ENCODE peak calls at places on chromosome 1, in seven cellular contexts. Y, T, X, W, V, A and H are unnamed samples.

GRCh38 chr1:97816927-97817326 is 103.9 kb downstream of the DPYD start:
- DNase-seq in Y (no peak), T (no peak), X (no peak), W (no peak), V (no peak), A (no peak), H (no peak)

GRCh38 chr1:39272027-39272790 is 67.7 kb downstream of the MACF1 start:
- DNase-seq in Y (no peak), T (no peak), X (peak), W (no peak), V (no peak), A (peak), H (peak)

GRCh38 chr1:151892190-151892589 is 17.1 kb downstream of the THEM4 start:
- DNase-seq in Y (no peak), T (no peak), X (peak), W (peak), V (no peak), A (peak), H (no peak)

GRCh38 chr1:223535261-223535778 is 130.2 kb downstream of the CAPN8 start:
- DNase-seq in Y (no peak), T (no peak), X (no peak), W (no peak), V (no peak), A (no peak), H (no peak)

GRCh38 chr1:185644531-185644930 is 89.7 kb upstream of the HMCN1 start:
- DNase-seq in Y (peak), T (no peak), X (no peak), W (no peak), V (no peak), A (no peak), H (no peak)

GRCh38 chr1:61132176-61133047 is 50.1 kb downstream of the NFIA start:
- DNase-seq in Y (peak), T (no peak), X (no peak), W (peak), V (no peak), A (peak), H (no peak)

GRCh38 chr1:97017895-97018294 is 296.3 kb downstream of the PTBP2 start:
- DNase-seq in Y (no peak), T (no peak), X (peak), W (no peak), V (peak), A (no peak), H (peak)

GRCh38 chr1:167477962-167478361 is 40.4 kb downstream of the CD247 start:
- DNase-seq in Y (no peak), T (no peak), X (peak), W (no peak), V (no peak), A (no peak), H (no peak)

GRCh38 chr1:28950449-28950848 is 36.1 kb downstream of the EPB41 start:
- DNase-seq in Y (no peak), T (no peak), X (no peak), W (no peak), V (no peak), A (no peak), H (no peak)

GRCh38 chr1:246450485-246451251 is 56.4 kb downstream of the SMYD3 start:
- DNase-seq in Y (peak), T (peak), X (peak), W (peak), V (peak), A (peak), H (peak)

GRCh38 chr1:58358311-58358710 is 188.2 kb downstream of the OMA1 start:
- DNase-seq in Y (no peak), T (no peak), X (peak), W (no peak), V (no peak), A (peak), H (no peak)

GRCh38 chr1:54159733-54160316 is 7.0 kb upstream of the CDCP2 start:
- DNase-seq in Y (no peak), T (no peak), X (no peak), W (no peak), V (no peak), A (no peak), H (no peak)

GRCh38 chr1:93448292-93448982 is 519 bp downstream of the FNBP1L start:
- DNase-seq in Y (peak), T (peak), X (peak), W (peak), V (peak), A (no peak), H (no peak)

GRCh38 chr1:175591083-175591743 is 152.2 kb downstream of the TNR start:
- DNase-seq in Y (no peak), T (peak), X (peak), W (no peak), V (no peak), A (no peak), H (no peak)

GRCh38 chr1:3924186-3924815 is 24.2 kb upstream of the C1orf174 start:
- DNase-seq in Y (no peak), T (no peak), X (no peak), W (no peak), V (no peak), A (no peak), H (no peak)

GRCh38 chr1:183304466-183305122 is 113.6 kb downstream of the NMNAT2 start:
- DNase-seq in Y (no peak), T (no peak), X (no peak), W (no peak), V (no peak), A (no peak), H (no peak)

GRCh38 chr1:2185880-2186855 is 8.4 kb downstream of the FAAP20 start:
- DNase-seq in Y (no peak), T (no peak), X (no peak), W (no peak), V (no peak), A (no peak), H (no peak)

GRCh38 chr1:30847358-30847972 is 61.1 kb downstream of the SDC3 start:
- DNase-seq in Y (peak), T (no peak), X (peak), W (peak), V (peak), A (peak), H (no peak)

GRCh38 chr1:54342306-54342705 is 63.9 kb downstream of the SSBP3 start:
- DNase-seq in Y (no peak), T (no peak), X (no peak), W (no peak), V (no peak), A (no peak), H (no peak)

GRCh38 chr1:5345556-5345955 is 646.7 kb downstream of the NPHP4 start:
- DNase-seq in Y (no peak), T (no peak), X (no peak), W (no peak), V (no peak), A (no peak), H (no peak)

GRCh38 chr1:84208935-84209334 is 64.9 kb downstream of the PRKACB start:
- DNase-seq in Y (peak), T (no peak), X (no peak), W (peak), V (no peak), A (no peak), H (no peak)

GRCh38 chr1:41404308-41404755 is 43.1 kb downstream of the FOXO6 start:
- DNase-seq in Y (peak), T (no peak), X (no peak), W (peak), V (no peak), A (no peak), H (no peak)

GRCh38 chr1:187451238-187451637 is 622.5 kb downstream of the PLA2G4A start:
- DNase-seq in Y (no peak), T (no peak), X (no peak), W (no peak), V (no peak), A (no peak), H (no peak)

GRCh38 chr1:242454262-242455051 is 70.0 kb downstream of the PLD5 start:
- DNase-seq in Y (peak), T (peak), X (peak), W (peak), V (peak), A (peak), H (peak)

GRCh38 chr1:17984510-17985085 is 123.0 kb upstream of the IGSF21 start:
- DNase-seq in Y (no peak), T (peak), X (no peak), W (peak), V (peak), A (no peak), H (peak)

GRCh38 chr1:89842547-89843278 is 21.9 kb downstream of the LRRC8D start:
- DNase-seq in Y (no peak), T (no peak), X (peak), W (peak), V (no peak), A (peak), H (no peak)

GRCh38 chr1:7670334-7671145 is 100.6 kb upstream of the VAMP3 start:
- DNase-seq in Y (no peak), T (no peak), X (no peak), W (no peak), V (no peak), A (no peak), H (no peak)

GRCh38 chr1:225343618-225344017 is 84.2 kb downstream of the LBR start:
- DNase-seq in Y (no peak), T (peak), X (peak), W (no peak), V (no peak), A (peak), H (peak)

GRCh38 chr1:65525297-65526048 is 105.0 kb downstream of the LEPR start:
- DNase-seq in Y (no peak), T (peak), X (peak), W (no peak), V (peak), A (no peak), H (no peak)

GRCh38 chr1:25614466-25615171 is 2.0 kb upstream of the MAN1C1 start:
- DNase-seq in Y (no peak), T (peak), X (no peak), W (no peak), V (no peak), A (no peak), H (no peak)

GRCh38 chr1:3587133-3587733 is 24.1 kb downstream of the MEGF6 start:
- DNase-seq in Y (no peak), T (no peak), X (no peak), W (no peak), V (no peak), A (peak), H (no peak)

GRCh38 chr1:30294508-30294907 is 428.9 kb downstream of the MATN1 start:
- DNase-seq in Y (no peak), T (no peak), X (no peak), W (no peak), V (no peak), A (no peak), H (no peak)

GRCh38 chr1:205140113-205140512 is 18.3 kb upstream of the RBBP5 start:
- DNase-seq in Y (no peak), T (no peak), X (no peak), W (no peak), V (no peak), A (no peak), H (no peak)

GRCh38 chr1:181390350-181391080 is 92.8 kb upstream of the CACNA1E start:
- DNase-seq in Y (no peak), T (no peak), X (no peak), W (no peak), V (no peak), A (no peak), H (no peak)

GRCh38 chr1:57831624-57832023 is 407.8 kb upstream of the DAB1 start:
- DNase-seq in Y (peak), T (no peak), X (no peak), W (peak), V (no peak), A (no peak), H (no peak)

GRCh38 chr1:30778156-30778978 is 20.8 kb upstream of the LAPTM5 start:
- DNase-seq in Y (peak), T (peak), X (peak), W (peak), V (no peak), A (peak), H (no peak)

DNA sequence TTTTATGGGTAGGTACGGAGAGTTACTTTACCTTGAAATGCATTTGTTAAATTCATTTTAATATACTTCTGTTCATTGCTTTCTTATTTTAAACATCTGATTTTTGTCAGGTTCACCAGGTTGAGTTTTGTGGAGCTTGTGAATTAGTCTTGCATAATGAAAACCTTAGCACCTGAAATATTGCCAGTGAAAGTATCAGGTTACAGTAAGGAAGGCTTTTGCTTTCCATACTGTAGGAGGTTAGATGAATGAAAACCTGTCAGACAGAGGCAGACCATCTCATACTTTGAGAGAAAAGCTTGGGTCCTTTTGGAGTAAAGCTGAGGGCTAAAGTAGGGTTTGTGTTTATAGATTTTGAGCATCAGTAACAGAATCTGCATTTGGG is 34.7 kb downstream of the THRAP3 start:
- DNase-seq in Y (peak), T (no peak), X (no peak), W (peak), V (no peak), A (peak), H (no peak)
- H3K4me2 ChIP-seq in Y (no peak), T (no peak), X (no peak), W (no peak), V (no peak), A (no peak), H (no peak)

GRCh38 chr1:50493710-50494109 is 70.5 kb upstream of the DMRTA2 start:
- DNase-seq in Y (no peak), T (no peak), X (no peak), W (no peak), V (no peak), A (no peak), H (no peak)

GRCh38 chr1:50492142-50492541 is 68.9 kb upstream of the DMRTA2 start:
- DNase-seq in Y (no peak), T (no peak), X (no peak), W (no peak), V (no peak), A (no peak), H (no peak)

GRCh38 chr1:50490640-50491039 is 67.4 kb upstream of the DMRTA2 start:
- DNase-seq in Y (no peak), T (no peak), X (no peak), W (no peak), V (no peak), A (no peak), H (peak)

GRCh38 chr1:50488876-50489275 is 65.6 kb upstream of the DMRTA2 start:
- DNase-seq in Y (no peak), T (no peak), X (no peak), W (no peak), V (no peak), A (peak), H (no peak)

GRCh38 chr1:50491142-50491541 is 67.9 kb upstream of the DMRTA2 start:
- DNase-seq in Y (no peak), T (no peak), X (no peak), W (no peak), V (no peak), A (no peak), H (peak)
- H3K9ac ChIP-seq in Y (no peak), T (no peak), X (no peak), W (no peak), V (no peak), A (no peak), H (no peak)

GRCh38 chr1:227357229-227358078 is 39.2 kb upstream of the CDC42BPA start:
- DNase-seq in Y (peak), T (peak), X (peak), W (peak), V (no peak), A (peak), H (no peak)
- H3K4me2 ChIP-seq in Y (peak), T (peak), X (peak), W (peak), V (no peak), A (peak), H (no peak)

GRCh38 chr1:168621356-168621755 is 45.0 kb downstream of the XCL1 start:
- DNase-seq in Y (no peak), T (no peak), X (peak), W (peak), V (no peak), A (no peak), H (no peak)

GRCh38 chr1:168615965-168616364 is 39.6 kb downstream of the XCL1 start:
- DNase-seq in Y (no peak), T (no peak), X (no peak), W (no peak), V (no peak), A (no peak), H (no peak)

GRCh38 chr1:168613689-168614655 is 37.6 kb downstream of the XCL1 start:
- DNase-seq in Y (no peak), T (no peak), X (peak), W (peak), V (no peak), A (no peak), H (no peak)

GRCh38 chr1:168618887-168619286 is 42.5 kb downstream of the XCL1 start:
- DNase-seq in Y (no peak), T (no peak), X (no peak), W (no peak), V (no peak), A (no peak), H (no peak)

DNA sequence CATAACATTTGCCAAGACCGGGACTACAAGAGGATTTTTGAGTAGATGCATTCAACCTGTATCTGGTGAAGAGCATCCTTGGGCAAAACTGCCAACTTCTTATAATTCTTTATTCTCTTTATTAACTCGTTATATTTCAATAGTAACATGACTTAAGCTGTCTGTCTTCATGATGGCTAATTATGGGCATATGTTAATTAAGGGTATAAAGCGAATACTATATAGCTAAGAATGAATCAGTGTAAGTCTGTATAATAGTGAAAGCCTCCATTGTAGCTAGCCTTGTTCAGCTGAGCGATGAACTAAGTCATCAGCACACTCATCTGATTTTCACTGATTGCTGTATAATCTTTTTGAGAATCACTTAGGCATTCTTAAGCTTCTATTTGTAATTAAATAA is 41.9 kb downstream of the XCL1 start:
- DNase-seq in Y (no peak), T (no peak), X (no peak), W (no peak), V (no peak), A (no peak), H (no peak)
- H3K9ac ChIP-seq in Y (no peak), T (no peak), X (no peak), W (no peak), V (no peak), A (no peak), H (no peak)